ENCODE peak calls at places on chromosomes 2 and 18, in four cellular contexts. K, A, R and S are unnamed samples.

GRCh38 chr2:33598472-33599174 is 476 bp downstream of the FAM98A start:
- DNase-seq in K (peak; percentile 26), A (peak; percentile 52), R (peak; percentile 23), S (no peak)

GRCh38 chr2:235257590-235257989 is 236.3 kb upstream of the AGAP1 start:
- DNase-seq in K (no peak), A (no peak), R (no peak), S (no peak)

GRCh38 chr2:25337891-25338290 is 3.8 kb downstream of the DNMT3A start:
- DNase-seq in K (no peak), A (no peak), R (no peak), S (no peak)

GRCh38 chr2:12918841-12919445 is 202.2 kb downstream of the TRIB2 start:
- DNase-seq in K (no peak), A (peak; percentile 70), R (no peak), S (no peak)

GRCh38 chr2:31467426-31467825 is 52.9 kb upstream of the XDH start:
- DNase-seq in K (no peak), A (no peak), R (no peak), S (no peak)

GRCh38 chr2:51782874-51783765 is 751.2 kb upstream of the NRXN1 start:
- DNase-seq in K (no peak), A (no peak), R (peak; percentile 16), S (no peak)

GRCh38 chr2:108632332-108632712 is 87.0 kb upstream of the RANBP2 start:
- DNase-seq in K (no peak), A (no peak), R (no peak), S (no peak)

GRCh38 chr18:69963196-69963595 is 15.5 kb upstream of the CD226 start:
- DNase-seq in K (no peak), A (no peak), R (no peak), S (no peak)

GRCh38 chr2:23484767-23485166 is 99.8 kb downstream of the KLHL29 start:
- DNase-seq in K (no peak), A (peak; percentile 13), R (no peak), S (no peak)

GRCh38 chr2:128774320-128775063 is 455.8 kb upstream of the HS6ST1 start:
- DNase-seq in K (no peak), A (no peak), R (no peak), S (no peak)

GRCh38 chr2:240846881-240847601 is 21.6 kb upstream of the AGXT start:
- DNase-seq in K (no peak), A (no peak), R (no peak), S (no peak)

GRCh38 chr18:60196818-60197217 is 175.8 kb downstream of the MC4R start:
- DNase-seq in K (no peak), A (no peak), R (no peak), S (no peak)

GRCh38 chr2:130749641-130750040 is 5.7 kb upstream of the AMER3 start:
- DNase-seq in K (no peak), A (no peak), R (no peak), S (no peak)

GRCh38 chr2:64876137-64876647 is 113.0 kb upstream of the SLC1A4 start:
- DNase-seq in K (no peak), A (no peak), R (peak; percentile 80), S (no peak)

GRCh38 chr18:78883501-78883900 is 96.1 kb upstream of the SALL3 start:
- DNase-seq in K (no peak), A (no peak), R (no peak), S (no peak)

GRCh38 chr2:101806123-101806522 is 108.6 kb downstream of the MAP4K4 start:
- DNase-seq in K (no peak), A (no peak), R (peak; percentile 53), S (peak; percentile 43)

GRCh38 chr2:9983413-9984216 is 32.1 kb downstream of the GRHL1 start:
- DNase-seq in K (no peak), A (no peak), R (no peak), S (no peak)

GRCh38 chr2:215878476-215879063 is 134.8 kb downstream of the MREG start:
- DNase-seq in K (no peak), A (no peak), R (peak; percentile 23), S (no peak)

GRCh38 chr18:9673296-9674251 is 34.5 kb upstream of the RAB31 start:
- DNase-seq in K (no peak), A (peak; percentile 64), R (peak; percentile 97), S (peak; percentile 25)

GRCh38 chr18:59822612-59823275 is 77.1 kb upstream of the PMAIP1 start:
- DNase-seq in K (no peak), A (no peak), R (no peak), S (no peak)

GRCh38 chr2:174495365-174496012 is 8.7 kb upstream of the GPR155 start:
- DNase-seq in K (no peak), A (no peak), R (no peak), S (no peak)

GRCh38 chr2:238370482-238371372 is 50.4 kb downstream of the TRAF3IP1 start:
- DNase-seq in K (no peak), A (peak; percentile 71), R (peak; percentile 67), S (no peak)

GRCh38 chr2:45720210-45720609 is 68.7 kb downstream of the PRKCE start:
- DNase-seq in K (no peak), A (no peak), R (no peak), S (no peak)

GRCh38 chr2:54531558-54531957 is 75.4 kb downstream of the SPTBN1 start:
- DNase-seq in K (no peak), A (no peak), R (peak; percentile 84), S (no peak)

GRCh38 chr2:60047944-60048525 is 505.4 kb downstream of the BCL11A start:
- DNase-seq in K (no peak), A (no peak), R (no peak), S (no peak)

GRCh38 chr2:14951569-14952285 is 319.2 kb downstream of the LRATD1 start:
- DNase-seq in K (no peak), A (no peak), R (no peak), S (no peak)

GRCh38 chr2:199607914-199608313 is 150.2 kb upstream of the SATB2 start:
- DNase-seq in K (no peak), A (no peak), R (no peak), S (no peak)
- TF ChIP-seq CTCF in K (no peak), A (no peak), R (no peak), S (no peak)

GRCh38 chr2:202278036-202278760 is 12.6 kb downstream of the NOP58 start:
- DNase-seq in K (no peak), A (no peak), R (no peak), S (no peak)

GRCh38 chr2:202278944-202279343 is 13.4 kb downstream of the NOP58 start:
- DNase-seq in K (no peak), A (no peak), R (peak; percentile 67), S (no peak)
- TF ChIP-seq CTCF in K (no peak), A (peak; percentile 53), R (peak; percentile 54), S (no peak)

DNA sequence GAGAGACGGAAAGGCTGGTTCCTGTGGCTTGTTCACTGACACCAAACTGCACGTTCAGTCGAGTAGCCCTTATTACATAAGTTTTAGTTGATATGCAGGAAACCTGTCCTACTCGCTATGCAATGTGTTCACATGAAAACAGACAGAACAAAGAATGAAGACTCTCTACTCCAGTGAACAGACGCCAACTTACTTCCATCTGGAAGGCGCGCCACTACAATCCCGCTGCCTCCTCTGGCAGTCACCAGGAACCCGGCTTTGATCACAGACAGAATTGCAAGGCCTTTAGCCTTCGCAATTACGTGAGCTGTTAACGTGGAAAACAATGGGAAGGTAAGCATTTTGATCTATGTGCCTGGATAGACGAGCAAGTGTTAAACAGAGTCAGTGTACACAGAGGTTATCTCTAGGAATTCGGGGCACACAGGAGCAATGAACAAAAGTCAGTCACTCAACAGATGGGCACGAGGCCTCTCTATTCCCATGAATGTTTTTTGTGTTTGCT is 14.2 kb downstream of the SH3YL1 start:
- DNase-seq in K (no peak), A (no peak), R (no peak), S (no peak)
- TF ChIP-seq CTCF in K (no peak), A (no peak), R (no peak), S (no peak)

GRCh38 chr2:213149949-213150314 is 1.5 kb downstream of the IKZF2 start:
- DNase-seq in K (no peak), A (no peak), R (no peak), S (no peak)

GRCh38 chr2:213148572-213149331 is 2.7 kb downstream of the IKZF2 start:
- DNase-seq in K (no peak), A (no peak), R (no peak), S (no peak)

GRCh38 chr2:213147550-213147949 is 3.9 kb downstream of the IKZF2 start:
- DNase-seq in K (no peak), A (no peak), R (no peak), S (no peak)

GRCh38 chr2:213150315-213150951 is 979 bp downstream of the IKZF2 start:
- DNase-seq in K (no peak), A (no peak), R (no peak), S (no peak)

GRCh38 chr2:213149332-213149875 is 2.0 kb downstream of the IKZF2 start:
- DNase-seq in K (no peak), A (no peak), R (no peak), S (no peak)
- TF ChIP-seq CTCF in K (no peak), A (no peak), R (no peak), S (no peak)

DNA sequence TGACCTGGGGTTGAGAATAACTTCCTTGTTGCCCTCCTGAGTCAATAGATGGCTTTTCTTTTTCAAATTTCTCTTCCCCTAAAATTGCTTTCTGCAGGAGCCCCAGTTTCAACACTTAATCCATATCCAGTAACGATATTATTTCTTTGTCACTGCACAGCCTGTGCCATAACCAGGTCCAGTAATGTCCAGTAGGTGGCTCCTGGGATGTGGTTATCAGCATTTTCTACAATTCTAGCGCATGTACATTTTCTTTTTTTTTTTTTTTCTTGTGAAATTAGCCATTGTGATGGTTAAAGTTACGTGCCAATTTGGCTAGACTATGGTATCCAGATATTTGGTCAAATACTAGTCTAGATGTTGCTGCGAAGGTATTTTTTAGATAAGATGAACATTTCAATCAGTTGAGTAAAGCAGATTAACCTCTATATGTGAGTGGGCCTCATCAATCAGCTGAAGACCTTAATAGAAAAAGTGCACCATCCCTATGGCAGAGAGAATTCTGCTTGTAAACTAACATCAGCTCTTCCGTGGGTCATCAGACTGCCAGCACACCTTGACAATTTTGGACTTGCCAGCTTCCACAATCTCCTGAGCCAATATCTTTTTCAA is 72.9 kb upstream of the SCG2 start:
- DNase-seq in K (no peak), A (no peak), R (peak; percentile 70), S (no peak)
- TF ChIP-seq CTCF in K (peak; percentile 43), A (peak; percentile 20), R (peak; percentile 82), S (no peak)